ENCODE peak calls at places on chromosomes 13 and 19, in eight cellular contexts. One of them, this sample, is unnamed.

GRCh38 chr19:43767316-43767715 is 12.6 kb upstream of the SMG9 start:
- DNase-seq in kidney epithelial cell: no peak
- DNase-seq in dorsolateral prefrontal cortex: no peak
- DNase-seq in GM23338: no peak
- DNase-seq in fibroblast of pulmonary artery: no peak
- DNase-seq in uterus: no peak
- DNase-seq in BE2C: no peak
- DNase-seq in retinal pigment epithelial cell: no peak
- DNase-seq in this sample: no peak

GRCh38 chr19:35009424-35010415 is 9.6 kb downstream of the GRAMD1A start:
- DNase-seq in kidney epithelial cell: no peak
- DNase-seq in dorsolateral prefrontal cortex: no peak
- DNase-seq in GM23338: no peak
- DNase-seq in fibroblast of pulmonary artery: no peak
- DNase-seq in uterus: no peak
- DNase-seq in BE2C: no peak
- DNase-seq in retinal pigment epithelial cell: no peak
- DNase-seq in this sample: no peak

GRCh38 chr19:38233740-38234251 is 9.8 kb upstream of the DPF1 start:
- DNase-seq in kidney epithelial cell: no peak
- DNase-seq in dorsolateral prefrontal cortex: peak; percentile 57
- DNase-seq in GM23338: peak; percentile 96
- DNase-seq in fibroblast of pulmonary artery: peak; percentile 76
- DNase-seq in uterus: peak; percentile 60
- DNase-seq in BE2C: peak; percentile 89
- DNase-seq in retinal pigment epithelial cell: no peak
- DNase-seq in this sample: no peak

GRCh38 chr19:3162418-3163229 is 15.9 kb upstream of the S1PR4 start:
- DNase-seq in kidney epithelial cell: no peak
- DNase-seq in dorsolateral prefrontal cortex: no peak
- DNase-seq in GM23338: peak; percentile 52
- DNase-seq in fibroblast of pulmonary artery: peak; percentile 38
- DNase-seq in uterus: no peak
- DNase-seq in BE2C: peak; percentile 58
- DNase-seq in retinal pigment epithelial cell: no peak
- DNase-seq in this sample: no peak

GRCh38 chr19:16391301-16392055 is 66.9 kb downstream of the KLF2 start:
- DNase-seq in kidney epithelial cell: no peak
- DNase-seq in dorsolateral prefrontal cortex: no peak
- DNase-seq in GM23338: no peak
- DNase-seq in fibroblast of pulmonary artery: no peak
- DNase-seq in uterus: no peak
- DNase-seq in BE2C: no peak
- DNase-seq in retinal pigment epithelial cell: no peak
- DNase-seq in this sample: no peak

GRCh38 chr19:11420894-11421606 is 1.9 kb upstream of the RGL3 start:
- DNase-seq in kidney epithelial cell: no peak
- DNase-seq in dorsolateral prefrontal cortex: no peak
- DNase-seq in GM23338: peak; percentile 86
- DNase-seq in fibroblast of pulmonary artery: no peak
- DNase-seq in uterus: no peak
- DNase-seq in BE2C: no peak
- DNase-seq in retinal pigment epithelial cell: no peak
- DNase-seq in this sample: no peak

GRCh38 chr13:43030548-43030947 is 7.2 kb downstream of the DNAJC15 start:
- DNase-seq in kidney epithelial cell: no peak
- DNase-seq in dorsolateral prefrontal cortex: no peak
- DNase-seq in GM23338: no peak
- DNase-seq in fibroblast of pulmonary artery: no peak
- DNase-seq in uterus: no peak
- DNase-seq in BE2C: no peak
- DNase-seq in retinal pigment epithelial cell: no peak
- DNase-seq in this sample: no peak

GRCh38 chr19:44061038-44061437 is 9.2 kb downstream of the ZNF223 start:
- DNase-seq in kidney epithelial cell: no peak
- DNase-seq in dorsolateral prefrontal cortex: no peak
- DNase-seq in GM23338: no peak
- DNase-seq in fibroblast of pulmonary artery: no peak
- DNase-seq in uterus: no peak
- DNase-seq in BE2C: no peak
- DNase-seq in retinal pigment epithelial cell: no peak
- DNase-seq in this sample: no peak

GRCh38 chr13:47215741-47216140 is 318.9 kb upstream of the HTR2A start:
- DNase-seq in kidney epithelial cell: peak; percentile 69
- DNase-seq in dorsolateral prefrontal cortex: no peak
- DNase-seq in GM23338: peak; percentile 39
- DNase-seq in fibroblast of pulmonary artery: peak; percentile 89
- DNase-seq in uterus: no peak
- DNase-seq in BE2C: peak; percentile 8
- DNase-seq in retinal pigment epithelial cell: peak; percentile 81
- DNase-seq in this sample: peak; percentile 86

GRCh38 chr13:72651196-72651595 is 76.2 kb downstream of the MZT1 start:
- DNase-seq in kidney epithelial cell: no peak
- DNase-seq in dorsolateral prefrontal cortex: no peak
- DNase-seq in GM23338: peak; percentile 50
- DNase-seq in fibroblast of pulmonary artery: peak; percentile 5
- DNase-seq in uterus: no peak
- DNase-seq in BE2C: peak; percentile 19
- DNase-seq in retinal pigment epithelial cell: no peak
- DNase-seq in this sample: no peak

GRCh38 chr13:94300401-94300800 is 179.1 kb downstream of the DCT start:
- DNase-seq in kidney epithelial cell: no peak
- DNase-seq in dorsolateral prefrontal cortex: no peak
- DNase-seq in GM23338: no peak
- DNase-seq in fibroblast of pulmonary artery: no peak
- DNase-seq in uterus: no peak
- DNase-seq in BE2C: no peak
- DNase-seq in retinal pigment epithelial cell: no peak
- DNase-seq in this sample: no peak

GRCh38 chr19:10766681-10767201 is 48.9 kb downstream of the DNM2 start:
- DNase-seq in kidney epithelial cell: no peak
- DNase-seq in dorsolateral prefrontal cortex: no peak
- DNase-seq in GM23338: no peak
- DNase-seq in fibroblast of pulmonary artery: peak; percentile 60
- DNase-seq in uterus: no peak
- DNase-seq in BE2C: peak; percentile 62
- DNase-seq in retinal pigment epithelial cell: no peak
- DNase-seq in this sample: no peak

GRCh38 chr13:94061316-94061715 is 418.2 kb downstream of the DCT start:
- DNase-seq in kidney epithelial cell: no peak
- DNase-seq in dorsolateral prefrontal cortex: no peak
- DNase-seq in GM23338: no peak
- DNase-seq in fibroblast of pulmonary artery: peak; percentile 19
- DNase-seq in uterus: no peak
- DNase-seq in BE2C: peak; percentile 13
- DNase-seq in retinal pigment epithelial cell: no peak
- DNase-seq in this sample: no peak

GRCh38 chr19:5434351-5434917 is 20.8 kb upstream of the ZNRF4 start:
- DNase-seq in kidney epithelial cell: no peak
- DNase-seq in dorsolateral prefrontal cortex: no peak
- DNase-seq in GM23338: no peak
- DNase-seq in fibroblast of pulmonary artery: no peak
- DNase-seq in uterus: no peak
- DNase-seq in BE2C: no peak
- DNase-seq in retinal pigment epithelial cell: no peak
- DNase-seq in this sample: no peak

GRCh38 chr19:35169226-35169995 is 14.9 kb downstream of the FXYD5 start:
- DNase-seq in kidney epithelial cell: no peak
- DNase-seq in dorsolateral prefrontal cortex: no peak
- DNase-seq in GM23338: no peak
- DNase-seq in fibroblast of pulmonary artery: no peak
- DNase-seq in uterus: no peak
- DNase-seq in BE2C: no peak
- DNase-seq in retinal pigment epithelial cell: no peak
- DNase-seq in this sample: no peak

GRCh38 chr13:112056284-112056727 is 10.6 kb upstream of the SOX1 start:
- DNase-seq in kidney epithelial cell: no peak
- DNase-seq in dorsolateral prefrontal cortex: no peak
- DNase-seq in GM23338: peak; percentile 88
- DNase-seq in fibroblast of pulmonary artery: no peak
- DNase-seq in uterus: no peak
- DNase-seq in BE2C: no peak
- DNase-seq in retinal pigment epithelial cell: no peak
- DNase-seq in this sample: no peak

GRCh38 chr13:89052699-89053098 is 1381.5 kb downstream of the SLITRK5 start:
- DNase-seq in kidney epithelial cell: no peak
- DNase-seq in dorsolateral prefrontal cortex: no peak
- DNase-seq in GM23338: no peak
- DNase-seq in fibroblast of pulmonary artery: no peak
- DNase-seq in uterus: no peak
- DNase-seq in BE2C: no peak
- DNase-seq in retinal pigment epithelial cell: no peak
- DNase-seq in this sample: no peak
- H3K4me3 ChIP-seq in kidney epithelial cell: no peak overlapping the region
- H3K4me3 ChIP-seq in dorsolateral prefrontal cortex: no peak overlapping the region
- H3K4me3 ChIP-seq in GM23338: no peak overlapping the region
- H3K4me3 ChIP-seq in fibroblast of pulmonary artery: no peak overlapping the region
- H3K4me3 ChIP-seq in uterus: no peak overlapping the region
- H3K4me3 ChIP-seq in BE2C: no peak overlapping the region
- H3K4me3 ChIP-seq in retinal pigment epithelial cell: no peak overlapping the region
- H3K4me3 ChIP-seq in this sample: no peak overlapping the region

DNA sequence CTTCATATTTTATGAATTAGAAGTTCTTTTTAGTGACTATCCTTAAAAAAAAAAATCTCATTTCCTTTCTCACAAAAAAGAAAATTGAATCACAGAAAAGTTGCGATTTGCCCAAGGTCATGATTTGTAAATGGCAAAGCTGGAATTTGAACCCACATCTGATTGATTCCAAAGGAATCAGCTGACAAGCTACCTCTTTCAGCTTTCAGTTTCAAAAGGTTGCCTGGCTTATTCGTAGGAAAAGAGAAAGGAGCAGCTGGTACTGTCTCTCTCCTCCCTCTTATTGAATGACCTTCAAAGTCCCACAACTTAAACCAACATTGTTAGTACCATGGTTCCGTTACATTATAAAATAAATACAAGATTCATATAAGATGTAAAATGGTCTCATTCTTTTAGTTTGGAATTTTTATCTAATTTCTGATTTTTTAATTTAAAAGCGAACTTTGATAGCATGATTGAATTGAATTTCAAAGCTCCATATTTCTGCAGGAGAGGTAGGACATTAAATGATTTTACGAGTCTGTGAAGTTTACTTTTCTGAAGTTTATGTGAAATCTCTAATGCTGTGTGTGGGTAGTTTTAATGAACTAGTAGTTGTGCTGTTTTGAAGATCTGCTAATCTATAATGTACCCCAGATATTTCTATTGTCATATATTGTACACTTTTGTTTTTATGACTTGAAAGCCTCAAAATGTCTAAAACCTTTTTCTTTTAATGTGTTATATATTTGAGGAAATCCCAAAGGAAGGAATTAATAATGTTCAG is 18.5 kb upstream of the KCTD4 start:
- DNase-seq in kidney epithelial cell: no peak
- DNase-seq in dorsolateral prefrontal cortex: no peak
- DNase-seq in GM23338: no peak
- DNase-seq in fibroblast of pulmonary artery: no peak
- DNase-seq in uterus: no peak
- DNase-seq in BE2C: no peak
- DNase-seq in retinal pigment epithelial cell: no peak
- DNase-seq in this sample: no peak
- TF ChIP-seq CTCF in kidney epithelial cell: no peak
- TF ChIP-seq CTCF in dorsolateral prefrontal cortex: no peak
- TF ChIP-seq CTCF in GM23338: no peak
- TF ChIP-seq CTCF in fibroblast of pulmonary artery: no peak
- TF ChIP-seq CTCF in uterus: no peak
- TF ChIP-seq CTCF in BE2C: no peak
- TF ChIP-seq CTCF in retinal pigment epithelial cell: no peak
- TF ChIP-seq CTCF in this sample: no peak

GRCh38 chr19:55112246-55112780 is 5.1 kb downstream of the PPP1R12C start:
- DNase-seq in kidney epithelial cell: no peak
- DNase-seq in dorsolateral prefrontal cortex: no peak
- DNase-seq in GM23338: no peak
- DNase-seq in fibroblast of pulmonary artery: no peak
- DNase-seq in uterus: no peak
- DNase-seq in BE2C: no peak
- DNase-seq in retinal pigment epithelial cell: no peak
- DNase-seq in this sample: no peak
- H3K4me3 ChIP-seq in kidney epithelial cell: no peak overlapping the region
- H3K4me3 ChIP-seq in dorsolateral prefrontal cortex: no peak overlapping the region
- H3K4me3 ChIP-seq in GM23338: no peak overlapping the region
- H3K4me3 ChIP-seq in fibroblast of pulmonary artery: no peak overlapping the region
- H3K4me3 ChIP-seq in uterus: no peak overlapping the region
- H3K4me3 ChIP-seq in BE2C: no peak overlapping the region
- H3K4me3 ChIP-seq in retinal pigment epithelial cell: no peak overlapping the region
- H3K4me3 ChIP-seq in this sample: no peak overlapping the region

GRCh38 chr13:23567792-23568480 is 2.3 kb upstream of the TNFRSF19 start:
- DNase-seq in kidney epithelial cell: no peak
- DNase-seq in dorsolateral prefrontal cortex: no peak
- DNase-seq in GM23338: no peak
- DNase-seq in fibroblast of pulmonary artery: no peak
- DNase-seq in uterus: no peak
- DNase-seq in BE2C: no peak
- DNase-seq in retinal pigment epithelial cell: no peak
- DNase-seq in this sample: no peak
- TF ChIP-seq CTCF in kidney epithelial cell: no peak
- TF ChIP-seq CTCF in dorsolateral prefrontal cortex: no peak
- TF ChIP-seq CTCF in GM23338: peak; percentile 26
- TF ChIP-seq CTCF in fibroblast of pulmonary artery: no peak
- TF ChIP-seq CTCF in uterus: no peak
- TF ChIP-seq CTCF in BE2C: peak; percentile 38
- TF ChIP-seq CTCF in retinal pigment epithelial cell: no peak
- TF ChIP-seq CTCF in this sample: no peak

GRCh38 chr19:54209748-54210494 is 9.3 kb downstream of the RPS9 start:
- DNase-seq in kidney epithelial cell: peak; percentile 97
- DNase-seq in dorsolateral prefrontal cortex: no peak
- DNase-seq in GM23338: no peak
- DNase-seq in fibroblast of pulmonary artery: peak; percentile 98
- DNase-seq in uterus: peak; percentile 80
- DNase-seq in BE2C: peak; percentile 70
- DNase-seq in retinal pigment epithelial cell: peak; percentile 92
- DNase-seq in this sample: peak; percentile 98
- H3K4me3 ChIP-seq in kidney epithelial cell: no peak overlapping the region
- H3K4me3 ChIP-seq in dorsolateral prefrontal cortex: peak overlapping the region; percentile 11
- H3K4me3 ChIP-seq in GM23338: no peak overlapping the region
- H3K4me3 ChIP-seq in fibroblast of pulmonary artery: peak overlapping the region; percentile 17
- H3K4me3 ChIP-seq in uterus: no peak overlapping the region
- H3K4me3 ChIP-seq in BE2C: no peak overlapping the region
- H3K4me3 ChIP-seq in retinal pigment epithelial cell: no peak overlapping the region
- H3K4me3 ChIP-seq in this sample: no peak overlapping the region

DNA sequence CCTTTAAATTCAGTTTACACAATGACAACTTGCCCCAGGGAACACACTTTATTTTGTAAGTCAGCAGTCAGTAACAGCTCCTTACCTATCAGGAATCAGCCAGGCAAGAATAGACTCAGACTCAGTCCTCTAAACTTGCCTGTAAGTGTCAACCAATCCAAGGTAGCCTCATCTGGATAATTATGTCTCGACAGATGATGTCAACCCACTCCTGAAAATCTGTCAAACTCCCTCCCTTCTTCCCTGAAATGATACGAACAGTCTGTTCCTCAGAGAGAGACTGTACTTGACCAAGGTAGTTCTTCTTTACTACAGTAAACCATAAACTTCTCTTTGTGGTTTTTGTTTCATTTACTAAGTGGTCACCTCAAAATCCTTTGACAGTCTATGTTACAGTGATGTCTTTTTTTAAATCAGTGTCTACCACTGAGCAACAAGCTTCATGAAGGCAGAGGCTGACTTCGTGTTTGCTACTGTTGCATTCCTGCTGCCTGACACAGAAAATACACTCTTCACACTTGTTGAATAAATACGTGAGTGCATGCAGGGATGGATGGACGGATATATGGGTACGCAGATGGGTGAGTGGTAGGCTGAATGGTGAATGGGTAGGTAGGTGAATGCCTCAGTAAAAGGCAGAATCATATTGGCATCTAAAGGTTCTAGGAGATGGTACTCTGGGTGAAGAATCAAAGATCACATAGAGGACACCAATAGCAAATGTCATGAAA is 17.5 kb upstream of the FREM2 start:
- DNase-seq in kidney epithelial cell: no peak
- DNase-seq in dorsolateral prefrontal cortex: no peak
- DNase-seq in GM23338: no peak
- DNase-seq in fibroblast of pulmonary artery: no peak
- DNase-seq in uterus: no peak
- DNase-seq in BE2C: no peak
- DNase-seq in retinal pigment epithelial cell: no peak
- DNase-seq in this sample: no peak
- TF ChIP-seq CTCF in kidney epithelial cell: no peak
- TF ChIP-seq CTCF in dorsolateral prefrontal cortex: no peak
- TF ChIP-seq CTCF in GM23338: no peak
- TF ChIP-seq CTCF in fibroblast of pulmonary artery: no peak
- TF ChIP-seq CTCF in uterus: no peak
- TF ChIP-seq CTCF in BE2C: no peak
- TF ChIP-seq CTCF in retinal pigment epithelial cell: no peak
- TF ChIP-seq CTCF in this sample: no peak

This sample was measured in astrocyte of the cerebellum.